ENCODE peak calls at places on chromosomes 3 and 15, in four cellular contexts. T is HepG2, O is GM12878, B is K562. X is an unnamed sample.
A peak's percentile ranks its signal among the peaks of the same experiment; 100 is the strongest.

GRCh38 chr3:30719536-30719935 is 113.1 kb downstream of the TGFBR2 start:
- DNase-seq in T (no peak), O (no peak), B (no peak), X (no peak)

GRCh38 chr3:134487406-134487805 is 1.5 kb downstream of the CEP63 start:
- DNase-seq in O (no peak), T (no peak), B (no peak), X (no peak)

GRCh38 chr3:14157951-14158350 is 20.4 kb downstream of the XPC start:
- DNase-seq in B (no peak), O (no peak), T (no peak), X (no peak)

GRCh38 chr3:69647710-69648109 is 91.6 kb upstream of the MITF start:
- DNase-seq in O (no peak), T (no peak), B (no peak), X (no peak)

GRCh38 chr15:98735304-98735703 is 87.0 kb downstream of the IGF1R start:
- DNase-seq in O (no peak), B (no peak), T (no peak), X (no peak)

GRCh38 chr15:79903137-79903536 is 6.3 kb upstream of the MTHFS start:
- DNase-seq in T (no peak), O (no peak), B (no peak), X (no peak)

GRCh38 chr3:186281172-186281571 is 80.9 kb downstream of the DGKG start:
- DNase-seq in T (no peak), O (no peak), B (no peak), X (no peak)

GRCh38 chr3:37885831-37886230 is 24.2 kb downstream of the CTDSPL start:
- DNase-seq in T (no peak), B (no peak), O (no peak), X (no peak)

GRCh38 chr15:71443538-71443937 is 328.3 kb downstream of the THSD4 start:
- DNase-seq in O (no peak), B (peak; percentile 53), T (peak; percentile 23), X (no peak)

GRCh38 chr15:63983071-63983711 is 63.1 kb downstream of the DAPK2 start:
- DNase-seq in B (no peak), T (no peak), O (no peak), X (no peak)

DNA sequence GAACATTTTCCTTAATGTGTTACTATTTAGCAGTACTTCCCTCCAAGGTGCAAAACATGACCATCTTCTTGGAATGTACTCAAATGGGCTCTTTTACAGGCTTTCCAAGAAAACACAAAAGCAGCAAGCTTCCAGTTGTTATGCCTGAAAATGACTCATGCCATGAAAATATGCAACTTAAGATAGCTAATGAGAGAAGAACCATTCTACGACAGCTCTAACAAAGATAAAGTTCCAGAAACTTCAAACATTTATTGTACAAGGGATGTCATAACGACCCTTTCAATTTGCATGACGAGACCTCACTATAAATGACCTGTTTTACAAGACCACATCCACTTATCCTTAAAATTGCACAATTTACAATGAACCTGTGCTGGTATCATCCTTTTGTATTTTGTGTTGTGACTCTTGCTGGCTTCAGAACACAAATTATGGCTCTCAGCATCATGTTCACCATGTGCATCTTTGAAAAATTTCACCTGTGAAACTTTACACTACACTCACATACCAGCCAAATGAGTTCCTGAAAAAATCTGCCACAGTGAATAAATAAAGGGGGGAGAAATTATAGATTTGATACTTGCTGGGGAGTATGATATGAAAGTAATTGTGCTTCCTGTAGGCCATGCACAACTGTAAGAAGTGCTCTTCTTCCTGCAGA is 433.7 kb downstream of the MAGI1 start:
- DNase-seq in O (no peak), B (peak; percentile 27), T (no peak), X (no peak)
- TF ChIP-seq CBX5 in O (no peak), B (no peak), T (no peak), X (no peak)

GRCh38 chr3:48594431-48595049 is 589 bp downstream of the COL7A1 start:
- DNase-seq in T (no peak), B (no peak), O (no peak), X (no peak)

GRCh38 chr3:48596157-48596556 is 1.0 kb upstream of the COL7A1 start:
- DNase-seq in T (no peak), O (no peak), B (no peak), X (no peak)

GRCh38 chr3:48595526-48596121 is 495 bp upstream of the COL7A1 start:
- DNase-seq in B (peak; percentile 80), O (no peak), T (peak; percentile 32), X (peak; percentile 80)

GRCh38 chr3:48596676-48597407 is 1.7 kb upstream of the COL7A1 start:
- DNase-seq in O (no peak), T (no peak), B (no peak), X (no peak)

GRCh38 chr3:48595075-48595525 is at the start of gene COL7A1:
- DNase-seq in T (no peak), O (no peak), B (peak; percentile 57), X (peak; percentile 75)
- TF ChIP-seq CBX5 in T (no peak), O (no peak), B (no peak), X (no peak)

DNA sequence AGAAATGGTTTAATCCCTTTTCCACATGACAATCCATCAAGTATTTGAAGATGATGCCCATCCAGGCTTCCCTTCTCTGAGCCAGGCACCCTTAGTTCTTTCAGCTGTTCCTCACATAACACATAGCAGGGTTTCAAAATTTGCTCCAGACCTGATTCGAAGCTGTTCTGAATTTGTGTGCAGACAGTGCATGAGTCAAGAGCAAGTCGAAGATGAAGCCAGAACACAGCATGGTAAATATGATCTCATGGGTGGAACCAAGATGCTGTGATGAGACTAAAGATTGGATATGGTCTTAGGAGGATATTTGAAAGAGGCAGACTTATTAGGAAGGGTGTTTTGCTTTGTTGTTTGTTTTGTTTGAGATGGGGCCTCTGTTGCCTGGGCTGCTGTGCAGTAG is 32.6 kb upstream of the PDE8A start:
- DNase-seq in O (no peak), B (no peak), T (no peak), X (no peak)
- TF ChIP-seq CBX5 in O (no peak), B (no peak), T (no peak), X (no peak)

GRCh38 chr3:42531470-42531869 is 29.0 kb downstream of the VIPR1 start:
- DNase-seq in O (no peak), B (no peak), T (no peak), X (no peak)
- TF ChIP-seq CBX5 in O (no peak), B (no peak), T (no peak), X (no peak)

GRCh38 chr15:43511012-43511885 is 6.2 kb upstream of the MAP1A start:
- DNase-seq in B (peak; percentile 25), T (peak; percentile 20), O (no peak), X (peak; percentile 63)
- TF ChIP-seq CBX5 in B (no peak), T (no peak), O (no peak), X (no peak)

GRCh38 chr3:168870892-168871291 is 775.2 kb upstream of the GOLIM4 start:
- DNase-seq in T (peak; percentile 93), B (no peak), O (no peak), X (no peak)
- TF ChIP-seq CBX5 in T (no peak), B (no peak), O (no peak), X (no peak)

GRCh38 chr15:69718916-69719315 is 266.3 kb downstream of the RPLP1 start:
- DNase-seq in B (no peak), T (no peak), O (no peak), X (no peak)
- TF ChIP-seq CBX5 in B (no peak), T (no peak), O (no peak), X (no peak)

DNA sequence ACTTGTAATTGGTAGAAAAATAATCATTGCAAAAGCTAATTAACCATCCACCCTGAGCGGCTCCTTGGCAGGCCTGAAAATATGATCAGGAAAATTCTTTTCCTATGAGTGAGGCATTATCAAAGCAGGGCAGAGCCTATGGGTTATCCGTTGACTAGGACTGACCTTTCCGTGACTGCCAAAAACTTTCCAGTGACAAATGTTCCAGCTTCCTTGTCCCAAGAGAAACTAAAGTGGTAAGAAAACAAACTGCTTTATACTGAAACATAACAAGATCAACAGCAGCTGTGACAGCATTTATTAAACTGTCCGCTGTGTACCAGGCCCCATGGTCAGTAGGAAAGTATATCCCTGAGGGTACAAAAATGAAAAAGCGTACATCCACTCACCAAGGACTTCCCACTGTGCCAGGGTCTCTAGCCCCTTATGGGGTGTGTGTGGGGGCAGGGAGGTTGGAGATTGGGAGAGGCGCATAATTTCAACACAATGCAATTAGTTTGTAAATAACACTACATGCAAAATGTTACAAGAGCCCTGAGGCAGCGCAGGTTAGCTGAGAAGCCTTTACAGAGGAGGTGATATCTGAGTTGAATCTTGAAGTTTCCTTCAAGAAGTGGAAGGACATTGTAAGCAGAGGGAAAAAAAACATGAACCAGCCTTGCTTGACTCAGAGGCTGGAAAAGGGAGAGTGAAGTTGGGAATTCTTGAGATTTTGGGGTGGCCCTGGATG is 8.6 kb downstream of the LIPC start:
- DNase-seq in T (peak; percentile 71), B (no peak), O (no peak), X (no peak)
- TF ChIP-seq CBX5 in T (no peak), B (no peak), O (no peak), X (no peak)

X was measured in H1.